ENCODE peak calls at places on chromosomes 12 and 14, in nine cellular contexts. C, U, E, F, V, A, B, N and I are unnamed samples.
A peak's percentile ranks its signal among the peaks of the same experiment; 100 is the strongest.

GRCh38 chr12:1523046-1523445 is 71.3 kb downstream of the FBXL14 start:
- DNase-seq in V (no peak), F (no peak), U (no peak), N (no peak), B (no peak), E (no peak), A (no peak), C (no peak), I (no peak)

GRCh38 chr14:76877871-76878270 is 51.7 kb downstream of the LRRC74A start:
- DNase-seq in B (no peak), E (no peak), N (no peak), A (no peak), F (no peak), C (no peak), U (no peak), V (no peak), I (no peak)

GRCh38 chr12:130689408-130690405 is 26.4 kb downstream of the RIMBP2 start:
- DNase-seq in A (no peak), C (no peak), N (no peak), B (no peak), U (no peak), V (no peak), F (no peak), E (no peak), I (no peak)

GRCh38 chr14:96055753-96056508 is 16.8 kb downstream of the C14orf132 start:
- DNase-seq in A (no peak), C (no peak), U (no peak), E (no peak), B (no peak), N (no peak), V (no peak), F (no peak), I (no peak)

GRCh38 chr14:92503756-92504491 is 9.7 kb upstream of the RIN3 start:
- DNase-seq in N (no peak), F (no peak), C (no peak), E (peak; percentile 12), B (no peak), A (peak; percentile 88), V (no peak), U (peak; percentile 65), I (peak; percentile 20)

GRCh38 chr12:120539303-120539702 is 5.1 kb downstream of the RNF10 start:
- DNase-seq in U (peak; percentile 29), B (no peak), C (no peak), E (no peak), A (peak; percentile 62), F (no peak), V (no peak), N (no peak), I (no peak)

GRCh38 chr14:93326196-93326595 is 6.6 kb downstream of the BTBD7 start:
- DNase-seq in C (no peak), F (no peak), B (no peak), A (no peak), N (no peak), U (no peak), E (no peak), V (no peak), I (no peak)

GRCh38 chr14:46136456-46136855 is 515.1 kb downstream of the RPL10L start:
- DNase-seq in U (no peak), C (no peak), E (no peak), F (no peak), V (no peak), B (no peak), N (no peak), A (no peak), I (no peak)

GRCh38 chr12:3992945-3993344 is 119.7 kb upstream of the PARP11 start:
- DNase-seq in U (no peak), C (no peak), F (no peak), B (no peak), A (no peak), E (no peak), N (no peak), V (no peak), I (no peak)

GRCh38 chr14:54173782-54174181 is 217.2 kb upstream of the BMP4 start:
- DNase-seq in A (peak; percentile 40), V (no peak), B (no peak), E (no peak), U (no peak), N (no peak), C (no peak), F (no peak), I (no peak)

GRCh38 chr12:71691504-71692129 is 5.7 kb downstream of the TMEM19 start:
- DNase-seq in E (no peak), F (no peak), U (no peak), A (no peak), B (no peak), C (no peak), N (no peak), V (no peak), I (no peak)

GRCh38 chr12:131963381-131963780 is 13.6 kb downstream of the EP400 start:
- DNase-seq in E (no peak), U (no peak), N (no peak), V (no peak), F (no peak), C (no peak), A (no peak), B (no peak), I (no peak)

GRCh38 chr12:14256555-14257169 is 108.8 kb upstream of the ATF7IP start:
- DNase-seq in E (peak; percentile 84), U (peak; percentile 94), N (peak; percentile 73), V (peak; percentile 80), C (peak; percentile 77), B (peak; percentile 61), F (peak; percentile 72), A (peak; percentile 92), I (no peak)

GRCh38 chr12:15164997-15165659 is 56.1 kb downstream of the RERG start:
- DNase-seq in C (no peak), V (peak; percentile 58), F (no peak), N (no peak), E (peak; percentile 41), A (no peak), U (peak; percentile 52), B (no peak), I (no peak)

GRCh38 chr12:102484017-102484731 is 3.8 kb upstream of the IGF1 start:
- DNase-seq in V (peak; percentile 62), N (no peak), A (peak; percentile 81), U (peak; percentile 76), B (peak; percentile 32), C (peak; percentile 46), E (peak; percentile 67), F (peak; percentile 41), I (no peak)

GRCh38 chr12:69553626-69554248 is 31.5 kb upstream of the CCT2 start:
- DNase-seq in B (no peak), E (no peak), V (no peak), N (no peak), F (no peak), A (peak; percentile 74), U (peak; percentile 67), C (no peak), I (peak; percentile 45)

GRCh38 chr12:34598851-34599529 is 576.7 kb downstream of the ALG10 start:
- DNase-seq in U (no peak), N (no peak), V (no peak), F (no peak), A (no peak), C (no peak), B (no peak), E (peak; percentile 13), I (peak; percentile 10)
- H3K9me3 ChIP-seq in U (no peaks in the 10 kb centered on the region), N (peaks cover 86% of the 10 kb centered on the region), V (no peaks in the 10 kb centered on the region), F (peaks cover 12% of the 10 kb centered on the region), A (no peaks in the 10 kb centered on the region), C (peaks cover 15% of the 10 kb centered on the region), B (peaks cover 78% of the 10 kb centered on the region), E (peaks cover 10% of the 10 kb centered on the region), I (peaks cover 65% of the 10 kb centered on the region)

GRCh38 chr14:106218189-106218588 is 691.8 kb downstream of the TMEM121 start:
- DNase-seq in A (no peak), F (no peak), U (no peak), E (no peak), C (no peak), V (no peak), B (no peak), N (no peak), I (no peak)

GRCh38 chr14:106227793-106228192 is 701.4 kb downstream of the TMEM121 start:
- DNase-seq in N (no peak), C (no peak), B (no peak), A (no peak), V (no peak), F (no peak), U (no peak), E (no peak), I (no peak)

GRCh38 chr14:106228541-106229158 is 702.3 kb downstream of the TMEM121 start:
- DNase-seq in N (no peak), E (no peak), F (no peak), V (no peak), B (peak; percentile 45), C (no peak), A (no peak), U (no peak), I (no peak)

GRCh38 chr14:106224694-106224971 is 698.2 kb downstream of the TMEM121 start:
- DNase-seq in U (no peak), B (no peak), N (no peak), E (no peak), A (no peak), F (no peak), V (no peak), C (no peak), I (no peak)

DNA sequence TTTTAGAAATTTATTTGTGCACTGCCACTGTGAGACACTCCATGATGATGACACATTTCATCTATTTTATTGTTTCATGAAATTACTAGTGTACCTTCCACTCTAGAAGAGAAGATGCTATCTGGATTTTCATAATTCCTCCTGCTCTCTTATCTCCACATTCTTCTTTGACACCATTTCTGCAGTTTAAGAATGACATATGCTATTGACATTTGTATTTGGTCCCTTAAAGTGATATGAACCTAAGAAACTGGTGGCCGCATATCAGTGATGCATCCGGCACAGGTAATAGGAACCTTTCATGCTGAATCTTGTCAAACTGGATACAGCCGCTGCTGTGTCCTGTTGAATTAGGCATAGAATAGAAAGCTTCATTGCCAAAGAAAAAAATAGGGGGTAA is 696.4 kb downstream of the TMEM121 start:
- DNase-seq in C (no peak), E (no peak), B (no peak), F (no peak), A (no peak), U (no peak), V (no peak), N (no peak), I (no peak)
- H3K9me3 ChIP-seq in C (peaks cover 3% of the 10 kb centered on the region), E (no peaks in the 10 kb centered on the region), B (no peaks in the 10 kb centered on the region), F (no peaks in the 10 kb centered on the region), A (no peaks in the 10 kb centered on the region), U (no peaks in the 10 kb centered on the region), V (no peaks in the 10 kb centered on the region), N (peaks cover 27% of the 10 kb centered on the region), I (no peaks in the 10 kb centered on the region)

DNA sequence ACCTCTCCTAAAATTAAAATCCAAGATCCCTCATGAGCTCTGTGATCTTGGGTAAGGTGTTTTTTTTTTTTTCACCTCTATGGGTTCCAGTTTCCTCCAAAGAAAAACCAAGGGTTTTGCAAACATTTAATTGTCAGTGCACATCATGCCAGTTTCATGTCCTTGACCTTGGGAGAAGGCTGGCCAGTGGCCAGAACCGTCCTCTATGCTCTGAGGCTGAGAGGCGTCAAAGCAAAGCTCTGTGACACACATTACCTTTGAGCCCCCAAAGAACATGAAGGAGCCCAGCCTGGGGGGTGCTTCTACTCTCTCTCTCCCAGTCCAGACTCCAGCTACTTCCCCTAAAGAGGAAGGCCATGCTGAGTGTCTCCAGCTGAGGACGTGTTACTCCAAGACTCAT is 145.5 kb upstream of the TMEM132C start:
- DNase-seq in A (no peak), C (no peak), F (no peak), B (no peak), V (no peak), N (no peak), E (no peak), U (no peak), I (no peak)
- H3K9me3 ChIP-seq in A (no peaks in the 10 kb centered on the region), C (no peaks in the 10 kb centered on the region), F (no peaks in the 10 kb centered on the region), B (no peaks in the 10 kb centered on the region), V (no peaks in the 10 kb centered on the region), N (peaks cover 45% of the 10 kb centered on the region), E (no peaks in the 10 kb centered on the region), U (no peaks in the 10 kb centered on the region), I (no peaks in the 10 kb centered on the region)

GRCh38 chr12:79561401-79562132 is 129.2 kb downstream of the PAWR start:
- DNase-seq in U (no peak), F (no peak), A (no peak), N (no peak), C (no peak), E (no peak), B (no peak), V (no peak), I (peak; percentile 80)
- H3K9me3 ChIP-seq in U (no peaks in the 10 kb centered on the region), F (no peaks in the 10 kb centered on the region), A (no peaks in the 10 kb centered on the region), N (peaks cover 19% of the 10 kb centered on the region), C (no peaks in the 10 kb centered on the region), E (no peaks in the 10 kb centered on the region), B (no peaks in the 10 kb centered on the region), V (no peaks in the 10 kb centered on the region), I (no peaks in the 10 kb centered on the region)